ENCODE peak calls at places on chromosomes 2 and 18, in four cellular contexts. G is IMR-90, R is H1, W is mesendoderm. N is an unnamed sample.

GRCh38 chr2:226031962-226032441 is 632.5 kb downstream of the NYAP2 start:
- DNase-seq in G (peak; percentile 44), R (no peak), W (peak; percentile 72), N (no peak)

GRCh38 chr2:227942021-227942420 is 70.6 kb downstream of the DAW1 start:
- DNase-seq in G (no peak), R (no peak), W (no peak), N (no peak)

GRCh38 chr2:43623052-43623451 is 14.0 kb upstream of the PLEKHH2 start:
- DNase-seq in G (no peak), R (no peak), W (no peak), N (no peak)

GRCh38 chr2:124024491-124025348 is at the start of gene CNTNAP5:
- DNase-seq in G (no peak), R (peak; percentile 93), W (peak; percentile 85), N (peak; percentile 84)

GRCh38 chr2:14524803-14525080 is 107.8 kb upstream of the LRATD1 start:
- DNase-seq in G (peak; percentile 55), R (no peak), W (no peak), N (no peak)

GRCh38 chr2:159084395-159085370 is 116.2 kb downstream of the TANC1 start:
- DNase-seq in G (peak; percentile 40), R (no peak), W (no peak), N (no peak)

GRCh38 chr2:224952942-224953657 is 89.2 kb downstream of the DOCK10 start:
- DNase-seq in G (no peak), R (no peak), W (no peak), N (no peak)

GRCh38 chr2:33069894-33070651 is 123.3 kb downstream of the LTBP1 start:
- DNase-seq in G (peak; percentile 100), R (no peak), W (peak; percentile 84), N (no peak)

GRCh38 chr18:48547456-48548403 is 8.9 kb downstream of the CTIF start:
- DNase-seq in G (peak; percentile 90), R (no peak), W (peak; percentile 98), N (peak; percentile 60)

GRCh38 chr18:25921677-25922421 is 168.6 kb downstream of the SS18 start:
- DNase-seq in G (peak; percentile 20), R (peak; percentile 72), W (peak; percentile 86), N (peak; percentile 68)

GRCh38 chr18:48948112-48949050 is 2.4 kb downstream of the SMAD7 start:
- DNase-seq in G (peak; percentile 86), R (no peak), W (peak; percentile 95), N (peak; percentile 37)

GRCh38 chr2:6370753-6371152 is 495.0 kb downstream of the CMPK2 start:
- DNase-seq in G (peak; percentile 6), R (no peak), W (no peak), N (no peak)

GRCh38 chr2:100819365-100820345 is at the start of gene NPAS2:
- DNase-seq in G (peak; percentile 46), R (peak; percentile 60), W (peak; percentile 43), N (peak; percentile 49)

GRCh38 chr2:88810017-88810416 is 118.5 kb downstream of the RPIA start:
- DNase-seq in G (no peak), R (no peak), W (no peak), N (no peak)

GRCh38 chr2:102186676-102187190 is at the start of gene IL1RL2:
- DNase-seq in G (no peak), R (no peak), W (peak; percentile 8), N (no peak)

GRCh38 chr18:22174341-22175148 is 5.2 kb downstream of the GATA6 start:
- DNase-seq in G (no peak), R (no peak), W (no peak), N (no peak)

GRCh38 chr18:22428672-22429071 is 11.0 kb upstream of the CTAGE1 start:
- DNase-seq in G (peak; percentile 82), R (no peak), W (no peak), N (no peak)

GRCh38 chr18:59551902-59552635 is 145.2 kb downstream of the CCBE1 start:
- DNase-seq in G (no peak), R (no peak), W (no peak), N (no peak)

GRCh38 chr18:59554796-59555195 is 142.4 kb downstream of the CCBE1 start:
- DNase-seq in G (no peak), R (no peak), W (no peak), N (no peak)

GRCh38 chr18:59549797-59550516 is 147.3 kb downstream of the CCBE1 start:
- DNase-seq in G (no peak), R (no peak), W (no peak), N (no peak)

GRCh38 chr18:59556265-59556664 is 141.0 kb downstream of the CCBE1 start:
- DNase-seq in G (peak; percentile 52), R (no peak), W (no peak), N (no peak)

DNA sequence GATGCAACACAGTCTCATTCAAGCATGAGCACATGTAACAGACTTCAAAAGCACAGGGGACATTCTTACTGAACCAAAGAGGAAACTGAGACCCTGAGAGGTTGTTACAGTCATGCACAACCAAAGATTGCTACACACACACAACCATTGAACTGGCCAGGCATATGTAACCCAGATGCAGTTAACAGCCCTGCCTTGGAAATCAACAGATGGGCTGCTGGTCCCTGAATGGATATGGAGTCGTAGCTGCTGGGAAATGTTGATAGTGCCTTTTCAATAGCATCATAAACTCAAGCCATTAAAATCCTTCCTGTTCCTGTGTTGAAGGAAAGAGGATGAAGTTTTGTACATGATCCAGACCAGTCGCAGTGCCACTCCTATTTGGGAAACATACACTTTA is 143.9 kb downstream of the CCBE1 start:
- DNase-seq in G (no peak), R (no peak), W (no peak), N (no peak)
- H3K56ac ChIP-seq in G (no peak overlapping the region), R (no peak overlapping the region), W (no peak overlapping the region), N (no peak overlapping the region)

DNA sequence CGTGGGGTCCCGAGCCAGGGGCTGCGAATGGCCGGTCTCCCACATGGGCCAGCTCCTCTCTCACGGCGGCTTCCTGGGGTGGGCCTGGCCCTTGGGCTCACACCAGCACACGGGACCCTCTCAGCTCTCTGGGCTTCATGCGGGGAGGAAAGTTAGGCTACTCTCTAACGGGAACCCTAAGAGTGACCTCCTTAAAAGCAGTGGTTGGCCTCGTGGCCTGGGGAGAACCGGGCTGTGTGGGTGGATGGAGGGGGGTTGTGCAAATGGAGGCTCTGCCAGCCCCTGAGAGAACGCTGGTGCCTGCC is 25.9 kb downstream of the RTP5 start:
- DNase-seq in G (no peak), R (peak; percentile 45), W (no peak), N (no peak)
- H3K23ac ChIP-seq in G (no peak overlapping the region), R (no peak overlapping the region), W (no peak overlapping the region), N (no peak overlapping the region)

DNA sequence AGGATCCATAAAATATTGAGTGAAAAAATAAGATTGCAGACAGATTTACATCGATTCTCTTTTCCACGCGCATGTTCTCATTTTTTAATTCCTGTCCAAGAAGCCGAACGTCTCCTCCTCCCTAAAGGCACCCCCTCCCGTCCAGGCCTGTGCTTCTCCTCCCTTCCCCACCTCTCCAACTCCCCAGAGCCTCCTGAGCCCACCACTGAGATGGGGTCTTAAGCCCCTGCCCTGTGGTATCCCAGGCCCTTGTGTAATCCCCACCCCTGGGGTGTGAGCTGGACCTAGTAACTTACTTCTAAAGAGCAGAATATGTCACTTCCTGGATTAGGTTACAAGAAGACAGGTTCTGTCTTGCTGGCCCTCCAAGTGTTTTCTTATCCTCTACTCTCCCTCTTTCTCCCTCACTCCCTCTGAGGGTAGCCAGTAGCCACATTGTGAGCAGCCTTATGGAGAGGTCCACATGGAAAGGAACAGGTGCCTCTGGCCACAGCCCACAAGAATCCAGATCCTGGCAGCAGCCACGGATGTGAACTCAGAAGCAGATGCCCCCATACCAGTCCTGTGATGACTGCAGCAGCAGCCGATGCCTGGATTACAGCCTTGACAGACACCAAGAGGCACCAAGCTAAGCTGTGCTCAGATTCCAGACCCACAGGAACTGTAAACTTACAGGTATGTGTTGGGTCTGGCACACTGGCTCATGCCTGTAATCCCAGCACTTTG is 39.6 kb upstream of the OTOS start:
- DNase-seq in G (no peak), R (no peak), W (no peak), N (no peak)
- H3K56ac ChIP-seq in G (no peak overlapping the region), R (no peak overlapping the region), W (no peak overlapping the region), N (no peak overlapping the region)

GRCh38 chr2:17495590-17495989 is 22.6 kb downstream of the RAD51AP2 start:
- DNase-seq in G (no peak), R (no peak), W (no peak), N (no peak)
- H3K23ac ChIP-seq in G (no peak overlapping the region), R (no peak overlapping the region), W (no peak overlapping the region), N (no peak overlapping the region)

DNA sequence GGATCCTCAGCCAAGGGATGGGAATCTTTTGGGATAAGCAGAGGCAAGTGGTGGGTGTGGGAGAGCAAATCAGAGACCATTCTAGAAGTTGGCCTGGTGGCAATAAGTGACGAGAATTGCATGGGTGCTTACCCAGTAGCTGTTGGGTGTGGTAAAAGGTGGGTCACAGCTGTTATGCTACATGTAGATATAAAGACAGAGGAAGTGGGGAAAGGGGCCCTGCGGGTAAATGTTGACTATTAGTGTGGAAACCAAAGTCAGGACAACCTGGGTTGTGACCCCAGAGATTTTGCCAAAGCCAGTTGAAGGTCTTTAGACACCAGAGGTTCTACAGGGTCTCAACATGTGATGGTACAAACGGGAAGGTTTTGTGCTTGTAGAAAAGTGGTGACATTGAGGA is 443.6 kb upstream of the HNRNPA3 start:
- DNase-seq in G (no peak), R (no peak), W (no peak), N (no peak)
- H3K56ac ChIP-seq in G (no peak overlapping the region), R (no peak overlapping the region), W (no peak overlapping the region), N (no peak overlapping the region)

GRCh38 chr2:10359731-10360329 is 57.1 kb downstream of the HPCAL1 start:
- DNase-seq in G (no peak), R (no peak), W (no peak), N (no peak)
- H3K23ac ChIP-seq in G (no peak overlapping the region), R (no peak overlapping the region), W (no peak overlapping the region), N (no peak overlapping the region)

N was measured in H9.